ENCODE peak calls at places on chromosome 15, in seven cellular contexts. G is GM04504; I is cardiac fibroblast; K is naive thymus-derived CD8-positive, alpha-beta T cell; V is T-helper 1 cell; P is COR-L47; T is stimulated activated CD8-positive, alpha-beta memory T cell treated with anti-CD3 and anti-CD28 coated beads, Interleukin-15, amount 100 ng/mL, for 4 hours. L is an unnamed sample.
A peak's percentile ranks its signal among the peaks of the same experiment; 100 is the strongest.

GRCh38 chr15:98673133-98673532 is 24.8 kb downstream of the IGF1R start:
- DNase-seq in V (no peak), P (no peak), K (no peak), T (no peak), I (no peak), G (no peak), L (no peak)

GRCh38 chr15:29613951-29614382 is 208.3 kb downstream of the TJP1 start:
- DNase-seq in V (no peak), P (peak; percentile 17), G (no peak), I (no peak), T (no peak), K (no peak), L (no peak)

GRCh38 chr15:75654201-75654907 is 6.6 kb downstream of the SNX33 start:
- DNase-seq in I (no peak), P (no peak), K (no peak), V (no peak), G (no peak), T (no peak), L (no peak)

GRCh38 chr15:75554717-75555116 is 24.4 kb downstream of the PTPN9 start:
- DNase-seq in K (no peak), G (no peak), P (no peak), I (peak; percentile 64), V (no peak), T (no peak), L (no peak)

GRCh38 chr15:92633418-92633817 is 22.2 kb downstream of the FAM174B start:
- DNase-seq in G (no peak), T (no peak), P (no peak), V (no peak), I (no peak), K (no peak), L (no peak)

GRCh38 chr15:52783191-52783829 is 6.8 kb downstream of the ONECUT1 start:
- DNase-seq in I (peak; percentile 18), V (no peak), K (no peak), G (no peak), T (no peak), P (no peak), L (no peak)

GRCh38 chr15:83065431-83065830 is 1.6 kb downstream of the BTBD1 start:
- DNase-seq in I (no peak), G (no peak), K (no peak), V (no peak), T (no peak), P (no peak), L (no peak)

GRCh38 chr15:31930967-31931366 is 99.3 kb upstream of the CHRNA7 start:
- DNase-seq in P (no peak), I (no peak), G (no peak), V (no peak), K (no peak), T (no peak), L (no peak)

GRCh38 chr15:77179541-77179998 is 108.7 kb upstream of the TSPAN3 start:
- DNase-seq in G (no peak), I (peak; percentile 33), T (no peak), K (peak; percentile 33), V (peak; percentile 33), P (no peak), L (no peak)